ENCODE peak calls at places on chromosomes 1 and 21, in ten cellular contexts. U is Peyer's patch; W is CD4-positive, CD25-positive, alpha-beta regulatory T cell; K is CD8-positive, alpha-beta T cell; T is PC-3; O is IMR-90; E is tibial artery; Q is keratinocyte; I is CD4-positive, alpha-beta memory T cell; L is right lobe of liver. D is an unnamed sample. For H3K9me3, the result is how much of the 10 kb centered on the place peaks cover.

GRCh38 chr1:204894031-204894430 is 23.4 kb downstream of the NFASC start:
- DNase-seq in U (no peak), W (no peak), K (no peak), T (peak), O (no peak), E (no peak), Q (no peak), I (no peak), L (no peak), D (no peak)

GRCh38 chr1:31574749-31575372 is 1.5 kb upstream of the TINAGL1 start:
- DNase-seq in U (no peak), W (no peak), K (no peak), T (peak), O (no peak), E (no peak), Q (peak), I (no peak), L (no peak), D (no peak)

GRCh38 chr1:13546791-13547190 is 33.0 kb upstream of the LRRC38 start:
- DNase-seq in U (no peak), W (no peak), K (no peak), T (no peak), O (no peak), E (no peak), Q (no peak), I (no peak), L (no peak), D (no peak)

GRCh38 chr1:79006564-79006963 is at the start of gene ADGRL4:
- DNase-seq in U (no peak), W (no peak), K (no peak), T (no peak), O (peak), E (peak), Q (no peak), I (no peak), L (peak), D (no peak)

GRCh38 chr1:108877858-108878257 is 1.1 kb downstream of the GPSM2 start:
- DNase-seq in U (no peak), W (no peak), K (no peak), T (no peak), O (no peak), E (no peak), Q (no peak), I (no peak), L (no peak), D (no peak)

GRCh38 chr21:46421756-46422555 is 36.7 kb upstream of the DIP2A start:
- DNase-seq in U (no peak), W (no peak), K (no peak), T (no peak), O (no peak), E (no peak), Q (no peak), I (no peak), L (no peak), D (no peak)

GRCh38 chr1:9718006-9718680 is 66.6 kb downstream of the PIK3CD start:
- DNase-seq in U (no peak), W (no peak), K (no peak), T (no peak), O (no peak), E (no peak), Q (no peak), I (no peak), L (no peak), D (no peak)

GRCh38 chr1:62530516-62531154 is 66.7 kb upstream of the ANGPTL3 start:
- DNase-seq in U (peak), W (peak), K (no peak), T (peak), O (peak), E (no peak), Q (no peak), I (no peak), L (peak), D (no peak)

GRCh38 chr1:15515026-15515663 is 8.9 kb downstream of the CASP9 start:
- DNase-seq in U (no peak), W (peak), K (no peak), T (peak), O (no peak), E (no peak), Q (no peak), I (no peak), L (no peak), D (no peak)

GRCh38 chr1:218495931-218496330 is 150.8 kb downstream of the TGFB2 start:
- DNase-seq in U (no peak), W (no peak), K (no peak), T (peak), O (no peak), E (no peak), Q (no peak), I (no peak), L (no peak), D (no peak)

GRCh38 chr1:17966341-17966740 is 141.3 kb upstream of the IGSF21 start:
- DNase-seq in U (no peak), W (no peak), K (no peak), T (no peak), O (no peak), E (no peak), Q (no peak), I (no peak), L (no peak), D (no peak)

GRCh38 chr21:31489014-31489413 is 145.0 kb upstream of the TIAM1 start:
- DNase-seq in U (no peak), W (no peak), K (no peak), T (no peak), O (no peak), E (no peak), Q (no peak), I (no peak), L (no peak), D (no peak)
- H3K9me3 ChIP-seq in U (under half), W (under half), K (under half), T (under half), O (under half), E (under half), Q (under half), I (under half), L (under half), D (under half)

DNA sequence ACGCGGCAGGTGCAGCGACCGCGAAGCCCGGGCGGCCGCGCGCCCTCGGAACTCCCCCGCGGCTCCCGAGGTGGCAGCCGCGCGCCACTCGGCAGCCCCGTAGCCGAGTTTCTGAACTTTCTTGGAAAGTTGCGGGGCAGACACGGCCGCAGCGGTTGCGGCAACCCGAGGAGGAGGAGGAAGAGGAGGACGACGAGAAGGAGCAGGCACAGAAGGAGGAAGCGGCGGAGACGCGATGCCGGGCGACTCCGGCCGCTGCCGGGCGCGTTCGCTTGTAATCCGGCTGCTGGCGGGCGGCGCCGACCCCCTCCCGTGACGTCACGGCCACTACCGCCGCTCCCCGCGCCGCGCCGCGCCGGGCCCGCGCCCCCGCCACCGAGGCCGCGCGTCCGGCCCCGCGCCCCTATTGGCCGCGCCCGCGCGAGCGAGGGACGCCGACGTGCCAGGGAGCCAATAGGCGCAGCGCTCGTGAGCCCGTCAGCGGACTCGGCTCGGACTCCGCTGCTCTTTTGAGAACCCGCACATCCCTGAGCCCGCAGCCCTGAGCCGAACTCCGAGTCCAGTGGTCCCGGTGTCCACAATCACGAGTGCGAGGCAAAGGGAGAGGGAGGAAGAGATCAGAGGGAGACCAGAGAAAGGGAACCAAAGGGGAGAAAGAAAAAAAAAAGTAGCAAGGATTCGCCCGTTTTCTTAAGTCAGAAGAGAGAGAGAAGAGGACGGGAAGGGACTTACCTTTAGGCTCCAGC is 736 bp upstream of the BARHL2 start:
- DNase-seq in U (peak), W (no peak), K (no peak), T (no peak), O (peak), E (no peak), Q (no peak), I (no peak), L (no peak), D (no peak)
- H3K9me3 ChIP-seq in U (under half), W (under half), K (under half), T (under half), O (under half), E (under half), Q (under half), I (under half), L (under half), D (under half)

DNA sequence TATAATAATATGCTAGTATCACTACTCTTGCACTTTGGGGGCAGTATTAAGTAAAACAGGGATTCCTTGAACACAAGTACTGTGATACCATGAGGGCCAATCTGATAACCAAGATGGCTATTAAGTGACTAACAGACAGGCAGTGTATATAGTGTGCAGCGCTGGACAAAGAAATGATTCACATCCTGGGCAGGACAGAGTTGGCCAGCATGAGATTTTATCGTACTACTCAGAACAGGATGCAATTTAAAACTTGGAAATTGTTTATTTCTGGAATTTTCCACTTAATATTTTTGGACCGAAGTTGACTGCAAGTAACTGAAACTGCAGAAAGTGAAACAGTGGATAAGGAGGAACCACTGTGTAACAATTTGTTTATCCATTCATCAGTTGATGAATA is 74.6 kb downstream of the DNTTIP2 start:
- DNase-seq in U (no peak), W (no peak), K (no peak), T (peak), O (peak), E (no peak), Q (no peak), I (no peak), L (no peak), D (no peak)
- H3K9me3 ChIP-seq in U (under half), W (under half), K (under half), T (under half), O (under half), E (under half), Q (under half), I (under half), L (under half), D (under half)

GRCh38 chr1:228527596-228527995 is 40.4 kb downstream of the RNF187 start:
- DNase-seq in U (no peak), W (no peak), K (no peak), T (no peak), O (no peak), E (peak), Q (no peak), I (no peak), L (no peak), D (no peak)

GRCh38 chr1:228530086-228530758 is 43.0 kb downstream of the RNF187 start:
- DNase-seq in U (no peak), W (no peak), K (no peak), T (no peak), O (no peak), E (peak), Q (no peak), I (no peak), L (no peak), D (no peak)

GRCh38 chr1:228528612-228529011 is 41.4 kb downstream of the RNF187 start:
- DNase-seq in U (no peak), W (no peak), K (no peak), T (no peak), O (no peak), E (no peak), Q (no peak), I (no peak), L (no peak), D (no peak)

DNA sequence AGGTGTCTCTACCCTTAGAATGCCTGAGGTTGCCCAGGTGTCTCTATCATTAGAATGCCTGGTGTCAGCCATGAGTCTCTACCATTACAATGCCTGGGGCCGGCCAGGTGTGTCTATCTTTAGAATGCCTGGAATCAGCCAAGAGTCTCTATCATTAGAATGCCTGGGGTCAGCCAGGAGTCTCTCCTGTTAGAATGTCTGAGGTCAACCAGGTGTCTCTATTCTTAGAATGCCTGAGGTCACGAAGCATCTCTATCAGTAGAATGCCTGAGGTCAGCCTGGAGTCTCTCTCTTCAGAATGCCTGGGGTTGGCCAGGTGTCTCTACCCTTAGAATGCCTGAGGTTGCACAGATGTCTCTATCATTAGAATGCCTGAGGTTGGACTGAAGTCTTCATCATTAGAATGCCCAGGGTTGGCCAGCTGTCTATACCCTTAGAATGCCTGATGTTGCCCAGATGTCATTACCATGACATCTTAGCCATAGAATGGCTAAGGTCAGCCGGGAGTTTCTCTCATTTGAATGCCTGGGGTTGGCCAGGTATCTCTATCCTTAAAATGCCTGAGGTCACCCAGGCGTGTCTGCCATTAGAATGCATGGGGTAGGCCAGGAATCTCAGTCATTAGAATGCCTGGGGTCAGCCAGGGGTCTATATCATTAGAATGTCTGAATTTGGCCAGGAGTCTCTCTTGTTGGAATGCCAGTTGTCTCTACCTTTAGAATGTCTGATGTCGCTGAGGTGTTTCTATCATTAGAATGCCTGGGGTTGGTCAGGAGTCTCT is 44.0 kb downstream of the RNF187 start:
- DNase-seq in U (no peak), W (no peak), K (no peak), T (no peak), O (no peak), E (peak), Q (no peak), I (no peak), L (no peak), D (no peak)
- H3K9me3 ChIP-seq in U (under half), W (under half), K (under half), T (under half), O (under half), E (under half), Q (under half), I (under half), L (under half), D (under half)

DNA sequence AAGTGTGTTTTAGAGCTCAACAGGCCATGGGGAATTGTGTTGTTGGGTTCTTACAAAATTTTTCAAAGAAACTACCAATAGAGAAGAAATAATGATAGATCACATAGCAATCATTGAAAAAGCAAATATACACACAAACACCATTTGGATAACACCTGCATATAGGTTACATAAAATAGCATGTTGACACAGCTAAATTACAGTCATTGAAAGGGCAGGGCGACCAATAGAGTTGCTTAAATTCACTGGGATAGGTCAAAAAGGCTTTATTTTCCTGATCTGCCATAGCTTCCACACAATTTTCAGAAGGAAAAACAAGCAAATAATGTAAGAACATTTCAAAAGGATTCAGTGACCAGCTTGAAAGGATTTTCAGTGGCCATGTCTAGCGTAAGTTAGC is 57.9 kb upstream of the FGGY start:
- DNase-seq in U (no peak), W (no peak), K (no peak), T (no peak), O (no peak), E (no peak), Q (no peak), I (no peak), L (no peak), D (no peak)
- H3K9me3 ChIP-seq in U (under half), W (under half), K (under half), T (under half), O (under half), E (under half), Q (under half), I (under half), L (under half), D (under half)

DNA sequence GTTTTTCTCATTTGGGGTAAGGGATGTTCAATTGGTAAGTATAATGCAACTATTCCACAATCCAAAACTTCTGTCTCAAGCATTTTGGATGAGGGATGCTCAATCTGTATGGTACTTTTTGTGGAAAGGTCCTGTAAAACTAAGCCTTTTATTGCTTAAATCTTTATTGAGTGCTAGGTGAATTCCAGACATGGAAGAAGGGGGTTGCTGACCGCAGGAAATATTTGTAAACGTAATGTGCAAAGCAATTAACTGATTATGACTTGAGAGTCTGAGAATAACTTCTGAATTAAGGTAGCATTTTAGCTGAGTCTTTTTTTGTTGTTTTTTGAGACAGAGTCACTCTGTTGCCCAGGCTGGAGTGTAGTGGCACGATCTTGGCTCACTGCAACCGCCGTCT is 3.1 kb downstream of the AKIRIN1 start:
- DNase-seq in U (no peak), W (no peak), K (no peak), T (no peak), O (no peak), E (no peak), Q (no peak), I (no peak), L (no peak), D (no peak)
- H3K9me3 ChIP-seq in U (under half), W (under half), K (under half), T (under half), O (under half), E (under half), Q (under half), I (under half), L (under half), D (under half)

GRCh38 chr1:45107782-45108181 is 95.7 kb downstream of the UROD start:
- DNase-seq in U (no peak), W (no peak), K (no peak), T (no peak), O (no peak), E (no peak), Q (no peak), I (no peak), L (no peak), D (no peak)
- H3K9me3 ChIP-seq in U (under half), W (under half), K (under half), T (under half), O (under half), E (under half), Q (under half), I (under half), L (under half), D (under half)

GRCh38 chr1:235421751-235422150 is 54.5 kb downstream of the TBCE start:
- DNase-seq in U (no peak), W (no peak), K (no peak), T (no peak), O (no peak), E (no peak), Q (no peak), I (no peak), L (no peak), D (no peak)
- H3K9me3 ChIP-seq in U (under half), W (under half), K (under half), T (under half), O (under half), E (under half), Q (under half), I (under half), L (under half), D (under half)

GRCh38 chr1:100557606-100557953 is 19.6 kb downstream of the GPR88 start:
- DNase-seq in U (no peak), W (no peak), K (no peak), T (no peak), O (no peak), E (no peak), Q (no peak), I (no peak), L (no peak), D (no peak)

GRCh38 chr1:100552922-100553321 is 15.0 kb downstream of the GPR88 start:
- DNase-seq in U (no peak), W (no peak), K (no peak), T (no peak), O (no peak), E (no peak), Q (no peak), I (no peak), L (no peak), D (no peak)

GRCh38 chr1:100556181-100556580 is 18.2 kb downstream of the GPR88 start:
- DNase-seq in U (no peak), W (no peak), K (no peak), T (no peak), O (no peak), E (no peak), Q (no peak), I (no peak), L (no peak), D (no peak)

GRCh38 chr1:100556925-100557605 is 19.1 kb downstream of the GPR88 start:
- DNase-seq in U (no peak), W (no peak), K (no peak), T (no peak), O (no peak), E (no peak), Q (no peak), I (no peak), L (no peak), D (no peak)

DNA sequence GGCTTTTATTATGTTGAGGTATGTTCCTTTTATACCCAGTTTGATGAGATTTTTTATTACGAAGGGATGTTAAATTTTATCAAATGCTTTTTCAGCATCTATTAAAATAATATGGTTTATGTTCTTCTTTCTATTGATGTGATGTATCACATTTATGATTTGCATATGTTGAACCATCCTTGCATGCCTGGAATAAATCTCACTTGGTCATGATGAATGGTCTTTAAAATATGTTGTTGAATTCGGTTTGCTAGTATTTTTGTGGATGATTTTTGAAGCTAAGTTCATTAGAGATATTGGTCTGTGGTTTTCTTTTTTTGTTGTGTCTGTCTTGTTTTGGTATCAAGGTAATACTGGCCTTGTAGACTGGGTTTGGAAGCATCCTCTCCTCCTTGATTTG is 14.1 kb downstream of the GPR88 start:
- DNase-seq in U (no peak), W (no peak), K (no peak), T (no peak), O (no peak), E (no peak), Q (no peak), I (no peak), L (no peak), D (no peak)
- H3K9me3 ChIP-seq in U (under half), W (under half), K (under half), T (under half), O (under half), E (under half), Q (under half), I (under half), L (under half), D (under half)

GRCh38 chr1:29719253-29719652 is 482.9 kb downstream of the PTPRU start:
- DNase-seq in U (no peak), W (no peak), K (no peak), T (peak), O (peak), E (no peak), Q (no peak), I (no peak), L (no peak), D (no peak)
- H3K9me3 ChIP-seq in U (under half), W (under half), K (under half), T (under half), O (under half), E (under half), Q (under half), I (under half), L (under half), D (under half)

D was measured in T-helper 17 cell.